ENCODE peak calls at places on chromosome 1, in five cellular contexts. One of them, this sample, is unnamed.

GRCh38 chr1:205680073-205680851 is at the start of gene SLC45A3:
- DNase-seq in mammary epithelial cell: no peak
- DNase-seq in WERI-Rb-1: peak
- DNase-seq in adrenal gland: peak
- DNase-seq in Peyer's patch: peak
- DNase-seq in this sample: no peak

GRCh38 chr1:89598450-89599331 is 34.2 kb upstream of the LRRC8C start:
- DNase-seq in mammary epithelial cell: peak
- DNase-seq in WERI-Rb-1: no peak
- DNase-seq in adrenal gland: no peak
- DNase-seq in Peyer's patch: no peak
- DNase-seq in this sample: peak

GRCh38 chr1:15371610-15372539 is 37.8 kb upstream of the EFHD2 start:
- DNase-seq in mammary epithelial cell: no peak
- DNase-seq in WERI-Rb-1: no peak
- DNase-seq in adrenal gland: peak
- DNase-seq in Peyer's patch: no peak
- DNase-seq in this sample: no peak

GRCh38 chr1:150619576-150620509 is 9.6 kb downstream of the ENSA start:
- DNase-seq in mammary epithelial cell: peak
- DNase-seq in WERI-Rb-1: peak
- DNase-seq in adrenal gland: peak
- DNase-seq in Peyer's patch: no peak
- DNase-seq in this sample: no peak

GRCh38 chr1:101203812-101204540 is 32.8 kb upstream of the S1PR1 start:
- DNase-seq in mammary epithelial cell: no peak
- DNase-seq in WERI-Rb-1: peak
- DNase-seq in adrenal gland: no peak
- DNase-seq in Peyer's patch: no peak
- DNase-seq in this sample: no peak

GRCh38 chr1:155242805-155243358 is 12.4 kb downstream of the ENTREP3 start:
- DNase-seq in mammary epithelial cell: no peak
- DNase-seq in WERI-Rb-1: no peak
- DNase-seq in adrenal gland: no peak
- DNase-seq in Peyer's patch: no peak
- DNase-seq in this sample: no peak

GRCh38 chr1:160858127-160858909 is 4.4 kb downstream of the CD244 start:
- DNase-seq in mammary epithelial cell: no peak
- DNase-seq in WERI-Rb-1: no peak
- DNase-seq in adrenal gland: no peak
- DNase-seq in Peyer's patch: peak
- DNase-seq in this sample: no peak

GRCh38 chr1:58432813-58433668 is 113.5 kb downstream of the OMA1 start:
- DNase-seq in mammary epithelial cell: peak
- DNase-seq in WERI-Rb-1: peak
- DNase-seq in adrenal gland: no peak
- DNase-seq in Peyer's patch: no peak
- DNase-seq in this sample: no peak

GRCh38 chr1:212215910-212216309 is 69.3 kb upstream of the PPP2R5A start:
- DNase-seq in mammary epithelial cell: no peak
- DNase-seq in WERI-Rb-1: peak
- DNase-seq in adrenal gland: no peak
- DNase-seq in Peyer's patch: no peak
- DNase-seq in this sample: no peak

GRCh38 chr1:156477526-156478249 is 22.9 kb downstream of the MEF2D start:
- DNase-seq in mammary epithelial cell: no peak
- DNase-seq in WERI-Rb-1: no peak
- DNase-seq in adrenal gland: no peak
- DNase-seq in Peyer's patch: no peak
- DNase-seq in this sample: no peak

GRCh38 chr1:203290261-203291089 is 14.8 kb upstream of the BTG2 start:
- DNase-seq in mammary epithelial cell: peak
- DNase-seq in WERI-Rb-1: peak
- DNase-seq in adrenal gland: peak
- DNase-seq in Peyer's patch: peak
- DNase-seq in this sample: no peak

GRCh38 chr1:201528631-201529260 is 10.2 kb upstream of the NAV1 start:
- DNase-seq in mammary epithelial cell: peak
- DNase-seq in WERI-Rb-1: no peak
- DNase-seq in adrenal gland: no peak
- DNase-seq in Peyer's patch: peak
- DNase-seq in this sample: no peak

GRCh38 chr1:50970927-50971582 is 1.0 kb downstream of the CDKN2C start:
- DNase-seq in mammary epithelial cell: peak
- DNase-seq in WERI-Rb-1: no peak
- DNase-seq in adrenal gland: no peak
- DNase-seq in Peyer's patch: no peak
- DNase-seq in this sample: no peak

GRCh38 chr1:162417650-162418049 is 5.7 kb upstream of the SH2D1B start:
- DNase-seq in mammary epithelial cell: no peak
- DNase-seq in WERI-Rb-1: no peak
- DNase-seq in adrenal gland: no peak
- DNase-seq in Peyer's patch: no peak
- DNase-seq in this sample: no peak

GRCh38 chr1:76410499-76410898 is 336.0 kb downstream of the ST6GALNAC3 start:
- DNase-seq in mammary epithelial cell: no peak
- DNase-seq in WERI-Rb-1: no peak
- DNase-seq in adrenal gland: no peak
- DNase-seq in Peyer's patch: no peak
- DNase-seq in this sample: no peak

GRCh38 chr1:70827030-70827429 is 220.6 kb downstream of the PTGER3 start:
- DNase-seq in mammary epithelial cell: no peak
- DNase-seq in WERI-Rb-1: no peak
- DNase-seq in adrenal gland: no peak
- DNase-seq in Peyer's patch: no peak
- DNase-seq in this sample: no peak

DNA sequence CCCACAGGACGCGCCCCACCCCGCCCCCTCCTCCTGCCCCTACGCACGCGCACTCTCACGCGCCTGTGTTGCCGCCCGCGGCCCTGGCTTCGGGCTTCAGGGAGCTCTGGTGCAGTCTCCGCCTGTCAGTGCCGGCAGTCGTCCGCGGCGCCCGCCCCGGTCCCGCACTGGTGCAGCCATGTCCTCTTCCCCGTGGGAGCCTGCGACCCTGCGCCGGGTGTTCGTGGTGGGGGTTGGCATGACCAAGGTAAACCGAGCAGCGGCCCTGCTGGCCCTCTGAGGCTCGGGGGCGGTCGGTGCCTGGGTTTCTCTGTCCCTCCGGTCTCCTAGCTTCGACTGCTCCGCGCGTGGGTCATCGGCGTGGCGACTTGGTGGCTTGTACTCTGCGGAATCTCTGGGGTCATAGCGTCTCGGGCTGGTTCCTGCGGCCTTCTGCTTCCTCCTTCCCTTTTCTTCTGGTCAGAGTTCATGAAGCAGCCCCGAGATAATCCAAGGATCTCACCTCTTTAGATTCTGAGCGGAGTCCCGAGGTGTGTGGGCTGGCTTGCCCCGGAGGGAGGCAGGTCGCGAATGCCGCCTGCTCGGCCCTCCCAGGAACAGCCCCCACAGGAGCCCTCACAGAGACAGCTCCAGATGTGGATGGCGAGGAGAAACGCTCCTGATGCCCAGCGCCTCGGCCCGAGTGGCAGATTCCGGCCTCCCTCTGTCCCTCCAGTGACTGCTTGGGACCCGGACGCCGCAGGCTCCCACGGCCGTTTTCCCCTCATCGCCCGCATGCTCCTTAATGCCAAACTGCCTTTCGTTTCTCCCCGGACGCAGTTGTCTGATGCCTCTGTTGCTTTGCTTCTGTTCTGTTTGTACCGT is at the start of gene SCP2:
- DNase-seq in mammary epithelial cell: peak
- DNase-seq in WERI-Rb-1: no peak
- DNase-seq in adrenal gland: peak
- DNase-seq in Peyer's patch: peak
- DNase-seq in this sample: no peak
- H3K27ac ChIP-seq in mammary epithelial cell: peak
- H3K27ac ChIP-seq in WERI-Rb-1: no peak
- H3K27ac ChIP-seq in adrenal gland: no peak
- H3K27ac ChIP-seq in Peyer's patch: peak
- H3K27ac ChIP-seq in this sample: peak

DNA sequence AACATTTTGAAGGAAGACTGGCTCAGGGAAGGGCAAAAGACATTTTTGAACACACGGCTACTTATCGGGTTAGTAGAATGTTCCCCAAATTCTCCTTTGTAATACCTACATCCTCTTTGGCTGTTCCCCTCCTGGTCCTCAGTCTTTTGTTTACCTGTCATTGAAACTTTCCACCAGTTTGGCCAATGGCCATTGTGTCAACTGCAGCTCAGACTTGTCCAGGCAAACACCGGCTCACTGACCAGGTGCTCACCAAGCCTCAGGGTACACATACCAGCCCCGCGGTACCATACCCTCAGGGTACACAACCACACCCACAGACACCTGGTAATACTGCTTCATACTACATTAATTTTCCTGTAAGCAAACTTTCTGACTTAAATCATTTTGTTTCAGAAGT is 84.8 kb upstream of the ZNF648 start:
- DNase-seq in mammary epithelial cell: peak
- DNase-seq in WERI-Rb-1: no peak
- DNase-seq in adrenal gland: no peak
- DNase-seq in Peyer's patch: peak
- DNase-seq in this sample: no peak
- H3K27ac ChIP-seq in mammary epithelial cell: no peak
- H3K27ac ChIP-seq in WERI-Rb-1: no peak
- H3K27ac ChIP-seq in adrenal gland: no peak
- H3K27ac ChIP-seq in Peyer's patch: no peak
- H3K27ac ChIP-seq in this sample: no peak

DNA sequence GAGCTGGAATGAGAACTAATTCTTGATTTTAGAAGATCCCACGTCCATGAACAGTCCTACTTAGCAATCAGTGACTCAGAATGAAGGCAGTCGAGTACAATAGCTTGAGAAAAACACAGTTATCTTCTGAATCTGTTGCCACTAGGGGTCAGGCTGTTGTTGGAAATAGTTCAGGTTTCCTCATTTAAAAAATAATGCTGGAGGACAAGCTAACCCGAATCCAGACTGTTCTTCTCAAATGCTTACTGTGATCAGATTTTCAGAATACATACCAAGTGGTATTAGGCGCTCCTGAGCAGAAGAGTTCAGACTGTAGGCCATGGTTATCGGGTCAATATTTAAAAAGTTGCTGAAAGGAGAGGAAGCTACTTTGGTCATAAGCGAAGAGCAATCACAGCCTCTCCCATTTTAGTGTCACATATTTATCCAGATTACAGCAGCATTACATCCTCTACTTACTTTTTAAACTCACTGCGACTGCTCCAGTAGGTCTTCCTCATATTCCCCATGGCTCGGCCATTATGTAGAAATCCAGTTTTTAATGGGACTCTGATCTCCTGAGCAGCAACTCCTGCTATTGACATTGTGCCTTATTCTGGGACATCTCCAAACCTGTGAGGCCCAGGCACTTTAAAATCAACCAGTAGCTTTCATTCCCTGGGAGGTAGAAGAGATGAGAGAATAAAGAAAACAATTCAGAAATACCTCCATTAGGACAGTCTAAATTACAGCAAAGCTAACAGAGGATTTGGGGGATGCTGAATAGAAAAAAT is 10.9 kb downstream of the ERRFI1 start:
- DNase-seq in mammary epithelial cell: peak
- DNase-seq in WERI-Rb-1: peak
- DNase-seq in adrenal gland: peak
- DNase-seq in Peyer's patch: peak
- DNase-seq in this sample: no peak
- H3K27ac ChIP-seq in mammary epithelial cell: peak
- H3K27ac ChIP-seq in WERI-Rb-1: no peak
- H3K27ac ChIP-seq in adrenal gland: no peak
- H3K27ac ChIP-seq in Peyer's patch: peak
- H3K27ac ChIP-seq in this sample: peak

DNA sequence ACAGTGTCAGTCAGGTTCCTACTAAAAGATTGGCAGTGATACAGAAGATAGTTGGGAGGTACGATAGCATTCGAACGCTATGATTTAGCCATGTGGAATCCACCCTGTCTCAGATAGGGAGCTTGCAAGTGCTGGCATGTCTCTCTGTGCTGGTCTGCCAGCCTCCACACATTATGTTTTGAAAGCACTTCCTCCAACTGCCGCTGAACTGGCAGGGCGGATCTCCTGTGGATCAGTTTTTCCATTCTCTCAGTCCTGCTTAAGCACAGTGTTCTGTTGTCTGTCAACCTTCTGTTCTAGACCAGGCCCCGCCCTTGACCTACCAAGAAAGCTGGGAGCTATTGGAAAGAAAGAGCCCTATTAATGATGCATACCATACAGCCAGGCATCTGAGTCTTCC is 65.5 kb upstream of the PALMD start:
- DNase-seq in mammary epithelial cell: peak
- DNase-seq in WERI-Rb-1: no peak
- DNase-seq in adrenal gland: no peak
- DNase-seq in Peyer's patch: no peak
- DNase-seq in this sample: no peak
- H3K27ac ChIP-seq in mammary epithelial cell: peak
- H3K27ac ChIP-seq in WERI-Rb-1: no peak
- H3K27ac ChIP-seq in adrenal gland: no peak
- H3K27ac ChIP-seq in Peyer's patch: no peak
- H3K27ac ChIP-seq in this sample: no peak

GRCh38 chr1:239896569-239896968 is 195.1 kb upstream of the FMN2 start:
- DNase-seq in mammary epithelial cell: no peak
- DNase-seq in WERI-Rb-1: no peak
- DNase-seq in adrenal gland: no peak
- DNase-seq in Peyer's patch: no peak
- DNase-seq in this sample: no peak

GRCh38 chr1:239893127-239893731 is 198.5 kb upstream of the FMN2 start:
- DNase-seq in mammary epithelial cell: no peak
- DNase-seq in WERI-Rb-1: no peak
- DNase-seq in adrenal gland: no peak
- DNase-seq in Peyer's patch: no peak
- DNase-seq in this sample: no peak

GRCh38 chr1:239898067-239898730 is 193.5 kb upstream of the FMN2 start:
- DNase-seq in mammary epithelial cell: peak
- DNase-seq in WERI-Rb-1: peak
- DNase-seq in adrenal gland: peak
- DNase-seq in Peyer's patch: peak
- DNase-seq in this sample: peak

GRCh38 chr1:239899747-239900146 is 191.9 kb upstream of the FMN2 start:
- DNase-seq in mammary epithelial cell: no peak
- DNase-seq in WERI-Rb-1: no peak
- DNase-seq in adrenal gland: no peak
- DNase-seq in Peyer's patch: no peak
- DNase-seq in this sample: no peak

DNA sequence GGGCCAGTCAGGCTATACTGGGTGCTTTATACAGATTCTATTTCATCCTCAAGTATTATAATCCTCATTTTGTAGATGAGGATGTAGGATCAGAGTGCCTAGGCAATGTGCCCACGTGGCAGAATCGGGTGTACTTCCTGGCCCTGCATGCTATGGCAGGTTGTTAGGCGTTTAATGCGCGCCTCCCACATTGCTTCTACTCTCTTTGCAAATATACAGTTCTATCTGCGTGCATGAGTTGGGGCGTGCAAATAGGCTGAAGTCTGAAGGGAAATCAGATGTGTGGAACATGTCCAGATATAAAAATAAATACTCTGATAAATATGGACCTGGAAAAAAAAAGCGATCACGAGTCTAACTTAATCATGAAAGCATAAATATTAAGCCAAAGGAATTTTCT is 194.7 kb upstream of the FMN2 start:
- DNase-seq in mammary epithelial cell: no peak
- DNase-seq in WERI-Rb-1: no peak
- DNase-seq in adrenal gland: no peak
- DNase-seq in Peyer's patch: no peak
- DNase-seq in this sample: no peak
- H3K27ac ChIP-seq in mammary epithelial cell: no peak
- H3K27ac ChIP-seq in WERI-Rb-1: no peak
- H3K27ac ChIP-seq in adrenal gland: no peak
- H3K27ac ChIP-seq in Peyer's patch: no peak
- H3K27ac ChIP-seq in this sample: no peak